ENCODE peak calls at places on chromosome 21, in ten cellular contexts. L, M, J, U, R, Y, N, O, D and Z are unnamed samples.

GRCh38 chr21:38167345-38167744 is 89.4 kb upstream of the KCNJ15 start:
- ATAC-seq in J (no peak), Y (no peak), U (no peak), D (no peak), M (no peak), O (no peak), L (no peak), N (no peak), R (no peak), Z (no peak)

GRCh38 chr21:46503922-46504539 is 45.3 kb downstream of the DIP2A start:
- ATAC-seq in M (no peak), O (no peak), U (no peak), R (no peak), J (no peak), Y (no peak), N (peak), D (peak), L (no peak), Z (no peak)

GRCh38 chr21:35323947-35324346 is 274.8 kb upstream of the RUNX1 start:
- ATAC-seq in J (peak), U (peak), D (no peak), L (no peak), N (no peak), M (peak), R (no peak), O (no peak), Y (no peak), Z (peak)

GRCh38 chr21:44295163-44295601 is 4.7 kb upstream of the PFKL start:
- ATAC-seq in Y (no peak), L (no peak), J (no peak), R (no peak), M (peak), O (no peak), N (no peak), D (no peak), U (no peak), Z (no peak)

GRCh38 chr21:45698493-45698947 is 55.0 kb downstream of the PCBP3 start:
- ATAC-seq in U (peak), O (peak), D (no peak), Y (peak), R (peak), M (peak), N (no peak), J (peak), L (no peak), Z (peak)

GRCh38 chr21:29287383-29287782 is 11.3 kb upstream of the BACH1 start:
- ATAC-seq in L (no peak), M (peak), R (no peak), N (no peak), D (peak), O (no peak), J (peak), U (peak), Y (no peak), Z (no peak)

GRCh38 chr21:34968414-34969333 is 80.4 kb downstream of the RUNX1 start:
- ATAC-seq in U (no peak), D (no peak), O (peak), J (no peak), M (no peak), Y (peak), L (no peak), R (no peak), N (peak), Z (no peak)

GRCh38 chr21:23247334-23247733 is 2249.1 kb downstream of the NCAM2 start:
- ATAC-seq in D (no peak), J (no peak), R (no peak), O (no peak), U (no peak), M (no peak), Y (no peak), L (no peak), N (no peak), Z (no peak)

GRCh38 chr21:42330380-42331336 is 15.4 kb upstream of the TFF3 start:
- ATAC-seq in N (no peak), R (no peak), U (no peak), J (no peak), Y (no peak), D (peak), L (no peak), O (no peak), M (no peak), Z (no peak)

GRCh38 chr21:35436899-35437298 is 387.8 kb upstream of the RUNX1 start:
- ATAC-seq in N (no peak), R (no peak), L (no peak), O (no peak), M (no peak), J (no peak), D (no peak), Y (no peak), U (no peak), Z (no peak)

GRCh38 chr21:45363921-45364463 is 41.0 kb upstream of the COL18A1 start:
- ATAC-seq in O (peak), U (peak), M (peak), J (peak), L (peak), R (peak), Y (peak), D (peak), N (peak), Z (peak)

GRCh38 chr21:24729568-24729967 is 877.7 kb downstream of the MRPL39 start:
- ATAC-seq in D (no peak), O (no peak), N (no peak), Y (no peak), U (no peak), L (no peak), R (no peak), M (no peak), J (no peak), Z (peak)

GRCh38 chr21:29316806-29317205 is 18.1 kb downstream of the BACH1 start:
- ATAC-seq in Y (no peak), O (no peak), J (no peak), U (no peak), D (no peak), N (no peak), L (no peak), R (no peak), M (no peak), Z (no peak)

GRCh38 chr21:35896060-35896459 is 164.3 kb downstream of the SETD4 start:
- ATAC-seq in O (no peak), M (no peak), L (no peak), U (no peak), N (no peak), R (no peak), D (peak), Y (no peak), J (peak), Z (no peak)

GRCh38 chr21:38244885-38245869 is 11.6 kb upstream of the KCNJ15 start:
- ATAC-seq in N (peak), O (peak), J (no peak), U (no peak), R (peak), M (no peak), D (peak), L (peak), Y (peak), Z (peak)

GRCh38 chr21:44347911-44348451 is 5.4 kb upstream of the TRPM2 start:
- ATAC-seq in Y (no peak), N (no peak), R (no peak), J (no peak), U (no peak), D (no peak), M (no peak), L (no peak), O (no peak), Z (no peak)

GRCh38 chr21:39712976-39713375 is 32.0 kb upstream of the IGSF5 start:
- ATAC-seq in L (no peak), Y (no peak), N (no peak), R (no peak), U (no peak), M (no peak), J (no peak), D (no peak), O (no peak), Z (no peak)

GRCh38 chr21:31034378-31034777 is 3.9 kb downstream of the KRTAP19-8 start:
- ATAC-seq in N (no peak), O (no peak), Y (no peak), M (no peak), D (no peak), R (peak), L (no peak), U (no peak), J (no peak), Z (no peak)